ENCODE peak calls at places on chromosomes 5 and 9, in five cellular contexts. L is bronchial epithelial cell, E is cardiac fibroblast, O is H9, I is choroid plexus epithelial cell. N is an unnamed sample.

GRCh38 chr9:108691614-108692013 is 164.2 kb downstream of the ACTL7B start:
- DNase-seq in L (peak), E (no peak), O (no peak), I (no peak), N (no peak)

GRCh38 chr5:69129413-69129812 is 35.6 kb downstream of the SLC30A5 start:
- DNase-seq in L (peak), E (peak), O (no peak), I (peak), N (no peak)

GRCh38 chr5:125058185-125058826 is 311.9 kb upstream of the ZNF608 start:
- DNase-seq in L (no peak), E (peak), O (no peak), I (peak), N (no peak)

GRCh38 chr9:138096192-138096845 is 218.7 kb downstream of the CACNA1B start:
- DNase-seq in L (no peak), E (no peak), O (peak), I (no peak), N (no peak)

GRCh38 chr9:114603183-114603582 is 7.9 kb upstream of the TMEM268 start:
- DNase-seq in L (no peak), E (no peak), O (no peak), I (no peak), N (no peak)

GRCh38 chr5:173989432-173990082 is 587 bp downstream of the C5orf47 start:
- DNase-seq in L (no peak), E (no peak), O (peak), I (no peak), N (no peak)

GRCh38 chr5:78060421-78060820 is 234.1 kb downstream of the AP3B1 start:
- DNase-seq in L (peak), E (peak), O (no peak), I (peak), N (no peak)

GRCh38 chr9:19938990-19939736 is 150.3 kb upstream of the SLC24A2 start:
- DNase-seq in L (peak), E (peak), O (no peak), I (no peak), N (no peak)

GRCh38 chr5:113293613-113294340 is 141.0 kb downstream of the TSSK1B start:
- DNase-seq in L (peak), E (peak), O (peak), I (peak), N (peak)

GRCh38 chr9:114538241-114538640 is 33.0 kb upstream of the WHRN start:
- DNase-seq in L (peak), E (no peak), O (peak), I (peak), N (no peak)

GRCh38 chr5:15807861-15808260 is 307.9 kb downstream of the FBXL7 start:
- DNase-seq in L (peak), E (peak), O (no peak), I (peak), N (no peak)

GRCh38 chr5:169547508-169547907 is 36.1 kb upstream of the SPDL1 start:
- DNase-seq in L (peak), E (peak), O (no peak), I (peak), N (no peak)
- TF ChIP-seq CTCF in L (no peak), E (no peak), O (no peak), I (no peak), N (no peak)

GRCh38 chr5:132489871-132490483 is 596 bp downstream of the IRF1 start:
- DNase-seq in L (no peak), E (peak), O (peak), I (peak), N (no peak)
- TF ChIP-seq CTCF in L (peak), E (no peak), O (no peak), I (peak), N (peak)

DNA sequence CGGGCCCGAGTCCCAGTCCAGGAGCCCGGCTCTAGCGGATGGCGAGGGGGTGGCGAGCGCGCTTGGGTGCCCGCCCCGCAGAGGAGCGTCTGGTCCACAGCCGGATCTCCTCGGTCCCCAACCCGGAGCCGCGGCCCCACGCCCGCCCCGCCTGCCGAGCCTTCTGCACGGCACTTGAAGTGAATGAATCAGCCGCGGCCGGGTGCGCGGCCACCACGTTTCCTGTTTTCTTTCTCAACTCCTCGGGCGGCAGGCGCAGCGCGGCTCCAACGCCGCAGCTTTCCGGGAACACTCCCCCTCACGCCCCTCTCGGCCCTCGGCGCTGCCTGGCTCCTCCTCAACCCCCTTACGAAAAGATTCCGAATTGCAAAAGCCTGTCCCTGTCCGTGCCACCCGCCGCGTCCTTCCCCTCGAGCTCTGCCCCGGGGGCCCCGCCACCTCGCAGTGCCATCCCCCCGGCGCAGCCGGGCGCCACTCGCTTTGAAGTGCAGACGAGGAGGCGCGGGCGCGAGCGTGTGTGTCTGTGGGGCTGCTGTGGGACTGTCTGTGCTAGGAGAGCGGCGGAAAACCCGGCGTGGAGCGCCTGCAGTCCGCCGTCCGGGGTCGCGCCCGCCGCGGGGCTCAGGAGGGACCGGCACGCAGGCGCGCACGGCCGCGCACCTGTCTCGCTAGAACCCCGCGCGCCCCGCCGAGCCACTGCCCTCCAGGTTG is 456.6 kb downstream of the RAB3C start:
- DNase-seq in L (peak), E (peak), O (peak), I (peak), N (peak)
- TF ChIP-seq CTCF in L (no peak), E (no peak), O (no peak), I (no peak), N (no peak)

DNA sequence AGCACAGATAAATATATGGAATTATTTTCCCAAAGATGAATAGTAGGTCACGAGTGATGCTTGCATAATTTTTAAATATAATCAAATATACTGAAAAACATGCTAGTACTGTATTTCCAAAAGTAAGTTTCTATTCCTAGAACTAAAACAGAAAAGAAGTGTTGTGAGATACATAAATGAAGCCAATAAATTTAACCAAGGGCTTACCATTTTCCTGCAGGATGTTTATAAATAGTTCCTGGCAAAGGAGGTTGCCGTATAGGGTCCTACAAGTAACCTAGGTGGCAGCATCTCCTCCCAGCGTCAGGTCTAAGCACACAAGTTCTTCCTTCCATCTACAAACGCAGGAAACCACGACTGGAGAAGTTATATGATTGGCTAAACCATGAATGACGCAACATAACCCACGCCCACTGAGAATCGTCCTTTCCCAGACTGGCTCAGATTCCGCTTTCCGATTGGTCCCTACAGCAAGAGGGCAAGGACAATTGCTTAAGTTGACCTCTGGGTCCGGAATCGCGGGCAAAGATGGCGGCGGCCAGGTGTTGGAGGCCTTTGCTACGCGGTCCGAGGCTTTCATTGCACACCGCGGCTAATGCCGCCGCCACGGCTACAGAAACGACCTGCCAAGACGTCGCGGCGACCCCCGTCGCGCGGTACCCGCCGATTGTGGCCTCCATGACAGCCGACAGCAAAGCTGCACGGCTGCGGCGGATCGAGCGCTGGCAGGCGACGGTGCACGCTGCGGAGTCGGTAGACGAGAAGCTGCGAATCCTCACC is at the start of gene MRPS30:
- DNase-seq in L (peak), E (peak), O (peak), I (peak), N (peak)
- TF ChIP-seq CTCF in L (peak), E (peak), O (peak), I (peak), N (peak)